ENCODE peak calls at places on chromosomes 5 and 9, in seven cellular contexts. L is HepG2, N is endothelial cell of umbilical vein, P is SK-N-SH, S is HCT116, H is K562, G is H1. J is an unnamed sample. For H3K36me3, the result is how much of the 10 kb centered on the place peaks cover.

GRCh38 chr9:22240619-22241018 is 206.0 kb upstream of the DMRTA1 start:
- DNase-seq in N (peak), L (no peak), P (no peak), G (no peak), H (no peak), S (no peak), J (no peak)

GRCh38 chr5:85311536-85311935 is 926.9 kb upstream of the EDIL3 start:
- DNase-seq in H (no peak), G (no peak), N (no peak), P (no peak), L (no peak), S (no peak), J (no peak)

GRCh38 chr5:125698420-125698819 is 724.8 kb upstream of the GRAMD2B start:
- DNase-seq in S (no peak), G (no peak), L (no peak), H (no peak), P (no peak), N (no peak), J (no peak)

GRCh38 chr5:40291338-40291737 is 388.4 kb upstream of the PTGER4 start:
- DNase-seq in P (no peak), S (no peak), N (peak), G (no peak), L (no peak), H (no peak), J (no peak)

GRCh38 chr5:178279723-178280438 is 47.3 kb upstream of the PHYKPL start:
- DNase-seq in S (peak), N (peak), L (peak), P (peak), G (peak), H (peak), J (no peak)

GRCh38 chr5:643351-643801 is 31.2 kb downstream of the CEP72 start:
- DNase-seq in N (no peak), L (no peak), S (no peak), H (no peak), G (no peak), P (no peak), J (no peak)

GRCh38 chr5:134082264-134082992 is 32.1 kb upstream of the TCF7 start:
- DNase-seq in G (no peak), L (no peak), H (no peak), N (no peak), P (no peak), S (no peak), J (no peak)

GRCh38 chr5:148491015-148491792 is 107.4 kb downstream of the FBXO38 start:
- DNase-seq in S (no peak), G (no peak), L (no peak), N (no peak), H (no peak), P (no peak), J (no peak)

GRCh38 chr5:77129386-77129785 is 42.3 kb upstream of the ZBED3 start:
- DNase-seq in L (peak), S (peak), N (peak), P (peak), G (peak), H (no peak), J (no peak)

GRCh38 chr9:27351438-27351837 is 54.5 kb upstream of the EQTN start:
- DNase-seq in L (no peak), H (no peak), G (no peak), P (no peak), N (no peak), S (no peak), J (no peak)

GRCh38 chr5:59828623-59829022 is 64.9 kb downstream of the PDE4D start:
- DNase-seq in G (no peak), N (no peak), P (no peak), L (no peak), H (no peak), S (no peak), J (no peak)

GRCh38 chr5:80864109-80864508 is 96.1 kb upstream of the RASGRF2 start:
- DNase-seq in P (no peak), H (no peak), L (no peak), G (no peak), S (no peak), N (no peak), J (no peak)

GRCh38 chr5:34474573-34475021 is 181.5 kb upstream of the RAI14 start:
- DNase-seq in G (no peak), P (peak), L (peak), H (peak), N (peak), S (peak), J (no peak)

GRCh38 chr5:2529371-2530100 is 221.9 kb downstream of the IRX2 start:
- DNase-seq in H (no peak), G (no peak), P (no peak), N (no peak), S (no peak), L (no peak), J (no peak)

GRCh38 chr9:78103971-78104433 is 72.4 kb upstream of the GNAQ start:
- DNase-seq in G (no peak), L (no peak), P (no peak), N (no peak), S (no peak), H (no peak), J (no peak)

GRCh38 chr5:134555223-134555790 is 29.8 kb downstream of the JADE2 start:
- DNase-seq in L (no peak), P (no peak), G (no peak), N (peak), H (no peak), S (no peak), J (no peak)

GRCh38 chr9:69071059-69071458 is 35.5 kb downstream of the FXN start:
- DNase-seq in N (no peak), S (no peak), G (no peak), P (no peak), H (no peak), L (no peak), J (no peak)

GRCh38 chr5:22852807-22853670 is at the start of gene CDH12:
- DNase-seq in L (no peak), N (no peak), H (no peak), G (peak), S (no peak), P (no peak), J (no peak)

GRCh38 chr5:53997736-53998627 is 312.4 kb downstream of the ARL15 start:
- DNase-seq in H (no peak), L (no peak), S (no peak), N (no peak), P (no peak), G (no peak), J (no peak)

GRCh38 chr5:132473019-132473531 is 17.5 kb downstream of the IRF1 start:
- DNase-seq in H (no peak), N (no peak), P (no peak), S (no peak), G (no peak), L (no peak), J (no peak)

GRCh38 chr9:117160254-117160653 is 254.6 kb downstream of the ASTN2 start:
- DNase-seq in P (no peak), L (no peak), G (no peak), S (no peak), N (no peak), H (peak), J (no peak)

GRCh38 chr5:6750951-6751685 is 37.9 kb downstream of the TENT4A start:
- DNase-seq in H (no peak), L (no peak), P (no peak), G (no peak), S (no peak), N (no peak), J (no peak)

GRCh38 chr9:123928471-123929176 is 1.3 kb downstream of the DENND1A start:
- DNase-seq in G (no peak), L (no peak), P (peak), H (peak), S (no peak), N (peak), J (no peak)

GRCh38 chr5:76983468-76983867 is 30.6 kb downstream of the CRHBP start:
- DNase-seq in S (no peak), G (no peak), P (no peak), L (no peak), N (no peak), H (no peak), J (no peak)

GRCh38 chr5:1127991-1128785 is 16.3 kb upstream of the SLC12A7 start:
- DNase-seq in P (no peak), L (no peak), N (no peak), H (no peak), G (no peak), S (no peak), J (no peak)

GRCh38 chr5:67297376-67297775 is 100.8 kb upstream of the CD180 start:
- DNase-seq in L (no peak), S (no peak), H (no peak), P (no peak), G (no peak), N (no peak), J (no peak)

GRCh38 chr5:96248152-96248551 is 184.9 kb downstream of the PCSK1 start:
- DNase-seq in G (no peak), L (no peak), H (no peak), P (no peak), N (no peak), S (no peak), J (no peak)

GRCh38 chr5:141465351-141465750 is 10.4 kb upstream of the PCDHGC3 start:
- DNase-seq in H (no peak), L (no peak), S (no peak), G (no peak), P (no peak), N (no peak), J (no peak)

GRCh38 chr9:94441796-94442195 is 113.1 kb upstream of the PCAT7 start:
- DNase-seq in G (no peak), P (no peak), H (no peak), S (no peak), N (no peak), L (no peak), J (no peak)

GRCh38 chr5:93622240-93622885 is 39.3 kb downstream of the NR2F1 start:
- DNase-seq in S (no peak), N (no peak), P (peak), H (no peak), L (peak), G (no peak), J (no peak)

GRCh38 chr5:136408996-136409395 is 43.7 kb upstream of the TRPC7 start:
- DNase-seq in N (no peak), L (no peak), H (no peak), P (no peak), S (no peak), G (no peak), J (no peak)

GRCh38 chr9:100014846-100015245 is 84.0 kb downstream of the ERP44 start:
- DNase-seq in L (no peak), H (no peak), G (no peak), N (no peak), S (no peak), P (no peak), J (no peak)

GRCh38 chr9:100011062-100011681 is 87.6 kb downstream of the ERP44 start:
- DNase-seq in H (peak), P (peak), L (peak), G (no peak), S (peak), N (peak), J (peak)

GRCh38 chr9:100019541-100019940 is 79.3 kb downstream of the ERP44 start:
- DNase-seq in P (no peak), N (no peak), H (no peak), L (no peak), G (no peak), S (no peak), J (no peak)

GRCh38 chr9:100013573-100013972 is 85.2 kb downstream of the ERP44 start:
- DNase-seq in L (no peak), S (no peak), H (no peak), P (no peak), G (no peak), N (no peak), J (no peak)
- H3K36me3 ChIP-seq in L (under half), S (under half), H (half or more), P (half or more), G (under half), N (under half), J (under half)

DNA sequence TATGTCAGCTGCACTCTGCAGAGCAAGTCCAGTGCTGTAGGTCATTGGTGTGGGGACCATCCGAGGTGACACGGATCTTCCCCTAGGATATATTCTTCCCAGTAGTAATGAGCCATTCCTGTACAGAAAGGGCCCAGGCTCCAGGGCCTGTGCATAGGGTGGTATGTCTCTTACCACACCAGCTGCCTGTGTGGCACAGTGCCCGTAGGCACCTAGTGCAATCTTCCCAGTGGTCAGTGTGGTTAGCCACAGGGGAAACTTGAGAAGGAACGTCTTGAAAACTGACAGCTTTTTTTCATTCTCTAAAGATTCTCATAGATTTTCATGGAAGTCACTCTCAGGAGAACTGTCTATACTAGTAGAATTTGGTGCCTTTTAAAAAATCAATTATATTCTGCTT is 39.8 kb downstream of the CYSTM1 start:
- DNase-seq in N (no peak), S (no peak), L (no peak), P (no peak), H (no peak), G (no peak), J (no peak)
- TF ChIP-seq POLR2AphosphoS5 in N (no peak), S (no peak), L (no peak), P (peak), H (no peak), G (no peak), J (no peak)

DNA sequence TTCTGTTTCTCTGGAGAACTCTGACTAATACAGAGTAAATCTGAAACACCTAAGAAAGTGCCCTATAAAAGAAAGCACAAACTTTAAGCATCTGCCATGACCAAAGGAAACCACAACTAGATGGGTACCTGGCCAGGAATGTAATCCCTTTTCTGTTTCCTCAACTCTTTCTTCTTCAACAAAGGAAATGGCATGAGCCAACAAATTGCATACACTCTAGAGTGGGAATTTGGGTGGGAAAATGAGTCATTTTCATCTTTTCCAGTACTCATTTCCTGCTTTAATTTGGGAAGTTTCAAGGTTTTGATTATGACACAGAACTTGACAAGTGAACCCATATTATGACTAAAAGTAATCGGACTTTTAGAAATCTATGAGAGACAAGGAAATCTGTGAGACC is 349.2 kb upstream of the RORB start:
- DNase-seq in H (no peak), G (no peak), N (no peak), P (no peak), S (no peak), L (no peak), J (no peak)
- H3K9ac ChIP-seq in H (no peak), G (no peak), N (no peak), P (no peak), S (no peak), L (no peak), J (no peak)

GRCh38 chr9:135820661-135821060 is 86.7 kb downstream of the CAMSAP1 start:
- DNase-seq in P (no peak), G (no peak), N (no peak), H (no peak), S (no peak), L (no peak), J (no peak)

GRCh38 chr9:135816179-135816970 is 91.0 kb downstream of the CAMSAP1 start:
- DNase-seq in P (no peak), L (no peak), H (no peak), S (no peak), N (no peak), G (no peak), J (no peak)

GRCh38 chr9:135819905-135820304 is 87.4 kb downstream of the CAMSAP1 start:
- DNase-seq in L (no peak), S (no peak), P (no peak), G (no peak), H (no peak), N (no peak), J (no peak)

GRCh38 chr9:135818718-135819475 is 88.4 kb downstream of the CAMSAP1 start:
- DNase-seq in S (no peak), L (no peak), H (no peak), P (no peak), G (no peak), N (no peak), J (no peak)

DNA sequence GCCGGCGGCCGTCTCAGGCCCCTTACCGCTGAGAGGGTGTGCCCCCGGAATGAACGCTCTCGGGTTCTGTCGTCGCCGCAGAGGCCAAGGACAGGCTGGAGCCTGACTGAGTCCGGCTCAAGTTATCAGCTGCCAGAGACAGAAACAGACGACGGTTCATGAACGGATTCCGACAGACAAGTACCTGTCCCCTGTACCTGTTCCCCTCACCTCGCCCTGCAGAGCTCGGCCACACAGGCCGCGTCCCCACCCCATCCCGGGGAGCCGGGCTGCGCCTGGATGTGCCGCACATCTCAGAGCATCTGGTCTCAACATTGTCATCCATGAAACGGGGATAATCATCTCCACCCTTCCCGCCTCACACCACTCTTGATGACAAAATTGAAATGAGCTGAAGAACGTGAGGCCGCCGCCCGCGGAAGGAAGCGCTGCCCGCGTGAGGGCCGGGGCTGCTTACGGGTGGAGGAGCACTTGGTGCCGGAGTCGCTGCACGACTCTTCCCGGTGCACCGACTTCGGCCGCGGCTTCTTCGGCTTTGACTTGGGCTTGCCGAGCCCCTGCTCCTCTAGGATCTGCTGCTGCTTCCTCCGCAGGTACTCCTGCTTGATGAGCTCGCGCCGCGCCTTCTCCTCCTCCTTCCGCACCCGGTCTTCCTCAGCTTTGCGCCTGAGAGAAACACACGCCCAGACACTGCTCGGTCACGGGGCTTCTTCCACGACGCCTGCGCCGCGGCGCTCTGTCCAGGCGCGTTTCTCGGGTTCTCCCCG is 89.2 kb downstream of the CAMSAP1 start:
- DNase-seq in S (no peak), P (no peak), L (no peak), N (no peak), G (no peak), H (no peak), J (no peak)
- H3K36me3 ChIP-seq in S (under half), P (under half), L (under half), N (half or more), G (half or more), H (half or more), J (half or more)

DNA sequence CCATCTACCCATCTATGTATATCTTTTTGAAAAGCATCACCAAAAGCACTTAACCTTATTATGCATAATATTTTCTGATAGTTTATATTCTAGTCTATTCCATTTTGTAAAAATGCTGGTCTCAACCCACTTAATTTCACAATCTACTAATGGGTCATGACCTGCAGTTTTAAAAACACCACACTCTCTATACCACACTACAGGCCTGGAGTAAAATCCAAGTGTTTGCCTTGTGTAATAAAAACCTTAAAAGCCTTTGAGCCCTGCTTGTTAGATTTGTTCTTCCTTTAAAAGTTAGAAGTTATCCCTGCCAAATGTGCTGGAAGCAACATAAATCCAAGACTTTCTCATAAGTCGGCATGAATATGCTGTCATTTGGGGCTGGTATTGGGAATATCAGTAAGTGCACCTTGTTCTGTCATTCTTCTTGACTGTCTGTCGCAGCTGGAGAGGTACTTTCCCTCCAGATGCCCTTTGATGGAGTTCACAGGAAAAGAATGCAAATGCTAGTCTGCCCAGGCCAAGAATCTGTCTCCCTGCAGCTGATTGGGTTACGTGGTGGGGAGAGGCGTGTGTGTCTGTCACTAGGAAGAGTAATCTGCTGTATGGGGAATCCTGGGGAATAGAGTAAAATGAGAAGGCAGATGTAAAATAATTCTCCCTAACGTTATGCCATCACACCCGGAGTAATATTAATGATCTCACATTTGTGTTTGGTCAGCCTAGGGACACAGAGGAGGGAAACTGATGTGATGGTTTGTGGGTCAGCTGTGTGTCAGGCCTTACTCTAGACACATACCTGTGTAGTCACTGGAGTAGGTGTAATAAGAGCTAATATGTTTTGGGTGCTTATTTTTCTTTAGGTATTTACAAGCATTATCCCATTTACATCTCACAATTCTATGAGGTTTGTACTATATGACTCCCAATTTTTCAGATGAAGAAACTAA is 79.4 kb downstream of the ZNF366 start:
- DNase-seq in L (no peak), H (no peak), P (no peak), N (peak), S (no peak), G (no peak), J (no peak)
- TF ChIP-seq POLR2AphosphoS5 in L (no peak), H (no peak), P (no peak), N (no peak), S (no peak), G (no peak), J (no peak)

GRCh38 chr5:120735076-120735475 is 271.0 kb downstream of the PRR16 start:
- DNase-seq in S (no peak), L (no peak), P (no peak), H (no peak), N (no peak), G (no peak), J (no peak)

GRCh38 chr5:120738568-120738967 is 274.5 kb downstream of the PRR16 start:
- DNase-seq in G (no peak), P (no peak), S (no peak), H (no peak), N (no peak), L (no peak), J (no peak)

GRCh38 chr5:120740989-120741388 is 276.9 kb downstream of the PRR16 start:
- DNase-seq in H (no peak), S (no peak), G (no peak), N (no peak), L (no peak), P (no peak), J (no peak)
- H3K9ac ChIP-seq in H (no peak), S (no peak), G (no peak), N (no peak), L (no peak), P (no peak), J (no peak)

J was measured in SK-N-MC.